ENCODE peak calls at places on chromosomes 12 and 14, in five cellular contexts. Q is RWPE1; N is bronchial epithelial cell; I is CD14-positive monocyte; O is CD8-positive, alpha-beta memory T cell. Y is an unnamed sample.

GRCh38 chr14:51547260-51547659 is 104.5 kb upstream of the FRMD6 start:
- DNase-seq in I (no peak), Q (peak), N (peak), O (no peak), Y (peak)

GRCh38 chr14:31172084-31172483 is 35.5 kb downstream of the HECTD1 start:
- DNase-seq in I (no peak), Q (no peak), O (no peak), N (no peak), Y (no peak)

GRCh38 chr12:121825041-121825523 is 21.3 kb downstream of the SETD1B start:
- DNase-seq in O (no peak), I (no peak), N (no peak), Q (no peak), Y (no peak)

GRCh38 chr12:127455347-127456265 is 811.4 kb upstream of the TMEM132C start:
- DNase-seq in Q (no peak), O (no peak), N (no peak), I (no peak), Y (no peak)

GRCh38 chr12:94621662-94622359 is 28.5 kb downstream of the TMCC3 start:
- DNase-seq in Q (peak), I (peak), N (peak), O (no peak), Y (peak)

GRCh38 chr14:76832503-76832988 is 6.3 kb downstream of the LRRC74A start:
- DNase-seq in Q (no peak), N (no peak), I (peak), O (no peak), Y (no peak)

GRCh38 chr12:2386566-2386965 is 333.8 kb downstream of the CACNA1C start:
- DNase-seq in I (no peak), O (no peak), Q (no peak), N (no peak), Y (no peak)

GRCh38 chr14:100108042-100108825 is 43.0 kb downstream of the EVL start:
- DNase-seq in I (peak), Q (peak), O (peak), N (peak), Y (peak)

GRCh38 chr14:28886940-28887339 is 120.4 kb downstream of the FOXG1 start:
- DNase-seq in N (no peak), I (no peak), Q (no peak), O (no peak), Y (no peak)

GRCh38 chr12:104462325-104462724 is 5.6 kb downstream of the CHST11 start:
- DNase-seq in N (no peak), O (no peak), Q (no peak), I (no peak), Y (no peak)

GRCh38 chr12:31951008-31951407 is 8.2 kb upstream of the RESF1 start:
- DNase-seq in Q (no peak), I (no peak), O (no peak), N (no peak), Y (no peak)

GRCh38 chr14:74907744-74908143 is 15.3 kb downstream of the RPS6KL1 start:
- DNase-seq in Q (no peak), I (no peak), N (no peak), O (no peak), Y (no peak)

GRCh38 chr12:3295648-3296408 is 195.2 kb upstream of the PRMT8 start:
- DNase-seq in Q (no peak), I (no peak), O (no peak), N (no peak), Y (no peak)

GRCh38 chr12:92654929-92655328 is 47.9 kb upstream of the PLEKHG7 start:
- DNase-seq in I (no peak), O (no peak), N (peak), Q (no peak), Y (no peak)

GRCh38 chr12:64673490-64674169 is 63.3 kb downstream of the RASSF3 start:
- DNase-seq in O (no peak), Q (no peak), I (no peak), N (no peak), Y (no peak)

GRCh38 chr14:23555882-23556699 is at the start of gene THTPA:
- DNase-seq in O (peak), I (peak), Q (peak), N (peak), Y (peak)

GRCh38 chr12:129372876-129373275 is 519.6 kb downstream of the GLT1D1 start:
- DNase-seq in N (no peak), O (no peak), I (no peak), Q (no peak), Y (no peak)

GRCh38 chr14:91837076-91837475 is 30.3 kb downstream of the TC2N start:
- DNase-seq in I (no peak), Q (no peak), O (no peak), N (no peak), Y (no peak)

GRCh38 chr12:4806439-4807115 is 86.4 kb downstream of the GALNT8 start:
- DNase-seq in N (peak), O (no peak), I (no peak), Q (no peak), Y (no peak)

GRCh38 chr12:115437061-115437567 is 753.1 kb upstream of the TBX3 start:
- DNase-seq in Q (no peak), I (no peak), O (no peak), N (no peak), Y (no peak)

GRCh38 chr12:101857043-101857558 is 20.3 kb upstream of the DRAM1 start:
- DNase-seq in Q (peak), N (peak), I (no peak), O (no peak), Y (peak)

GRCh38 chr12:75302225-75302624 is 27.9 kb downstream of the CAPS2 start:
- DNase-seq in I (no peak), N (no peak), O (no peak), Q (no peak), Y (no peak)

GRCh38 chr14:72692678-72693077 is 201.2 kb downstream of the DPF3 start:
- DNase-seq in Q (no peak), N (peak), O (no peak), I (no peak), Y (no peak)

GRCh38 chr12:111756681-111757080 is 10.1 kb upstream of the ALDH2 start:
- DNase-seq in Q (no peak), N (no peak), O (no peak), I (no peak), Y (no peak)

GRCh38 chr12:9115731-9116689 is at the start of gene A2M:
- DNase-seq in N (no peak), Q (no peak), O (no peak), I (no peak), Y (no peak)

GRCh38 chr14:99508896-99509629 is 27.9 kb downstream of the CCNK start:
- DNase-seq in N (peak), I (no peak), Q (peak), O (no peak), Y (no peak)

GRCh38 chr12:74685385-74685784 is 147.8 kb downstream of the ATXN7L3B start:
- DNase-seq in I (no peak), N (no peak), O (no peak), Q (no peak), Y (no peak)